ENCODE peak calls at places on chromosomes 11 and 22, in nine cellular contexts. T, P, X, M, K, G, D, A and H are unnamed samples.

GRCh38 chr11:65489706-65490310 is 9.0 kb upstream of the MALAT1 start:
- DNase-seq in K (peak; percentile 73), D (no peak), P (peak; percentile 64), T (peak; percentile 85), A (peak; percentile 87), M (no peak), X (no peak), G (no peak), H (no peak)

GRCh38 chr11:134763030-134763388 is 351.0 kb upstream of the B3GAT1 start:
- DNase-seq in D (no peak), A (no peak), X (no peak), T (no peak), K (no peak), P (no peak), M (no peak), G (no peak), H (peak; percentile 60)

GRCh38 chr11:68706237-68706636 is 21.9 kb downstream of the GAL start:
- DNase-seq in P (no peak), G (no peak), D (no peak), A (no peak), T (no peak), M (no peak), K (no peak), X (no peak), H (no peak)

GRCh38 chr11:31995525-31996123 is 95.2 kb upstream of the RCN1 start:
- DNase-seq in M (no peak), T (no peak), D (peak; percentile 19), A (no peak), K (no peak), P (no peak), X (no peak), G (no peak), H (no peak)

GRCh38 chr22:46661221-46661851 is 41.1 kb downstream of the GRAMD4 start:
- DNase-seq in D (peak; percentile 76), K (no peak), T (no peak), G (no peak), A (no peak), X (peak; percentile 58), M (no peak), P (no peak), H (no peak)

GRCh38 chr11:1335811-1336761 is 26.7 kb upstream of the TOLLIP start:
- DNase-seq in M (no peak), D (peak; percentile 71), T (peak; percentile 92), G (peak; percentile 86), A (peak; percentile 93), P (peak; percentile 76), X (no peak), K (peak; percentile 77), H (peak; percentile 94)

GRCh38 chr11:67268036-67268683 is 1.9 kb downstream of the GRK2 start:
- DNase-seq in X (no peak), T (no peak), A (peak; percentile 61), D (no peak), G (no peak), K (peak; percentile 17), M (no peak), P (no peak), H (no peak)

GRCh38 chr22:30754521-30754920 is 59.8 kb downstream of the OSBP2 start:
- DNase-seq in D (no peak), X (no peak), T (no peak), A (no peak), G (no peak), P (no peak), M (no peak), K (no peak), H (no peak)

GRCh38 chr22:26642465-26643367 is 14.7 kb upstream of the MIAT start:
- DNase-seq in D (no peak), T (no peak), X (no peak), P (no peak), A (no peak), K (no peak), G (no peak), M (no peak), H (no peak)

DNA sequence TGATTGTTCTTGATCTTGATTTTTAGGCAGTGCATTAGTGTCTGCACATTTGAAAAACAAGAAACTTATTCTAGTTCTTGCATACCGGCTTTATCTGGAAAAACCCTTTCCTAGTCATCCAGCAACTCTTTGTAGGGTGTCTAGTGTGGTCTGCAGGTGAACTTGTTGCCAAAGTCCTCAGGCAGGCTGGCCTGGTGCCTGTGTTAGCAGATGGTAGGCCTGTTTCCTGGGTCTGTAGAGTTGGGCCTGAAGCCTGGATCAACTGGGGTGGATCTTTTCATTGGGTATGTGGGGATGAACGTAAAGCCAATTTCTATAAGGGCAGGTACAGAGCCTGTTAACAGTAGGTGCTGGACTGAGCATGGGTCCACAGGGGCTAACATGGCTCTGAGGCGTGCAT is 5.6 kb upstream of the GLYATL1 start:
- DNase-seq in K (no peak), A (no peak), X (no peak), T (no peak), G (no peak), D (no peak), M (no peak), P (no peak), H (no peak)
- TF ChIP-seq POLR2A in K (no peak), A (no peak), X (no peak), T (no peak), G (no peak), D (no peak), M (no peak), P (no peak), H (no peak)

GRCh38 chr11:33160147-33160546 is 1.1 kb downstream of the CSTF3 start:
- DNase-seq in M (no peak), D (peak; percentile 62), A (no peak), P (no peak), T (no peak), K (no peak), X (no peak), G (no peak), H (no peak)

GRCh38 chr11:33158596-33158995 is 2.7 kb downstream of the CSTF3 start:
- DNase-seq in D (no peak), M (no peak), G (no peak), P (no peak), A (no peak), K (no peak), T (no peak), X (no peak), H (no peak)

GRCh38 chr11:33157103-33158027 is 3.9 kb downstream of the CSTF3 start:
- DNase-seq in X (no peak), P (no peak), A (no peak), G (no peak), D (no peak), K (no peak), M (no peak), T (no peak), H (no peak)

GRCh38 chr11:33160587-33160986 is 693 bp downstream of the CSTF3 start:
- DNase-seq in D (no peak), P (no peak), X (no peak), M (no peak), K (no peak), T (no peak), G (no peak), A (no peak), H (no peak)

GRCh38 chr11:33161120-33162005 is at the start of gene CSTF3:
- DNase-seq in X (peak; percentile 92), G (peak; percentile 100), D (peak; percentile 98), T (peak; percentile 100), P (peak; percentile 100), A (peak; percentile 100), K (peak; percentile 100), M (peak; percentile 98), H (peak; percentile 100)
- H3K4me3 ChIP-seq in X (peak within 1 kb of the TSS; percentile 77), G (peak within 1 kb of the TSS; percentile 64), D (peak within 1 kb of the TSS; percentile 59), T (peak within 1 kb of the TSS; percentile 74), P (peak within 1 kb of the TSS; percentile 84), A (peak within 1 kb of the TSS; percentile 81), K (peak within 1 kb of the TSS; percentile 52), M (peak within 1 kb of the TSS; percentile 99), H (peak within 1 kb of the TSS; percentile 66)

DNA sequence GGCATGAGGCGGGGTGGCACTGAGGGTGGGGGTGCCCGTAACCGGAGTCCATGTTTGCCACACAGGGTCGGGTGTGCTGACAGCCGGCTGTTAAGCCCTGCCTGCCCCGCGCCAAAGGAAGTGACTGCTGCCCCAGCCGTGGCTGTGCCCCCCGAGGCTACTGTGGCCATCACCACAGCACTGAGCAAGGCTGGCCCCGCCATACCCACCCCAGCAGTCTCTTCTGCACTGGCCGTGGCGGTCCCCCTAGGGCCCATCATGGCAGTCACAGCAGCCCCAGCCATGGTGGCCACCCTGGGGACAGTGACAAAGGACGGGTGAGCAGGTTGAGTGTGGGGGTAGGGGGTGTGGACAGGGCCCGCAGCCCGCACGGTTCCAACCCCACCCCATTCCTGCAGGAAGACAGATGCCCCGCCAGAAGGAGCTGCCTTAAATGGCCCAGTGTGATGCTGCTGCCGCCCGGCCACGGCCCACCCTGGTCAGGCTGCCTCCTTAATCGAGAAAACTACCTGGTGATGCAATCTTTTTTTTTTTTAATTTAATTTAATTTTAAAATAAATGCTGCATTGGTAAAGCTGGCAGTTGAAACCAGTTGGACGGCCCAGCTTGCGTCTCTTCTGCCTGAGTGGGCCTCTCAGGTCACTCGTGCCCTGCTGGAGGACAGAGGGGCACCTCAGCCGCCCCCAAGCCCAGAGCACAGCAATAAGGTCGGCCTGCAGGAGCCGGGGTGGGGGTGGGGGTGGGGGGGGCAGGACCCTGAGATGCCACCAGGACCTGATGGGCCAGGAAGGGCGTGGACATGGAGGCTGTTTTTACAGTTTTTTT is 30.8 kb downstream of the SBF1 start:
- DNase-seq in P (no peak), G (no peak), A (no peak), T (no peak), M (no peak), D (no peak), X (no peak), K (no peak), H (no peak)
- TF ChIP-seq POLR2A in P (no peak), G (no peak), A (no peak), T (no peak), M (no peak), D (no peak), X (no peak), K (no peak), H (no peak)

GRCh38 chr11:64037027-64037633 is 1.4 kb downstream of the FLRT1 start:
- DNase-seq in T (peak; percentile 79), M (no peak), D (no peak), A (no peak), X (no peak), G (no peak), K (no peak), P (no peak), H (no peak)
- H3K4me3 ChIP-seq in T (no peak overlapping the region), M (peak overlapping the region; percentile 43), D (no peak overlapping the region), A (peak overlapping the region; percentile 55), X (no peak overlapping the region), G (peak overlapping the region; percentile 40), K (no peak overlapping the region), P (no peak overlapping the region), H (peak overlapping the region; percentile 59)

DNA sequence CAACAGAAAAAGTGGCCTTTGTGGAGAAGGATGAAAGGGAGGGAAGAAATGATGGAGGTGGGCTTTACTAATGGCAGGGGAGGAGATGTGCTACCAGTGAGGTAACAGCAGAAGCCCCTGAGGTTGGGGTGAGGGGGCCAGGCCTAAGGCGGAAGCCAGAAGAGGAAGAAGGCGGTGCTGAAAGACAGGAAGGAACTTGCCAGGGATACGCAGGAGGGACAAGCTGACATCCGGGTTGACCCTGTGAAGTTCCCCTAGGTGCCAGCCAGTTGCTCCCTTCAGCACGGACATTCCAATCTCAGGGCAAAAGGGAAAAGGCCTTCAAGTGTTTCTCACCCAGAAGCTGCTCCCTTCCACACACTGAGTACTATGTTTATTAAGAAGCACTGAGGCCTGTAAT is 2.3 kb upstream of the TIRAP start:
- DNase-seq in D (no peak), P (no peak), K (no peak), A (peak; percentile 68), X (no peak), T (no peak), M (no peak), G (no peak), H (no peak)
- TF ChIP-seq POLR2A in D (no peak), P (no peak), K (no peak), A (no peak), X (no peak), T (no peak), M (no peak), G (no peak), H (no peak)